ENCODE peak calls at places on chromosome 9, in eight cellular contexts. T is neural progenitor cell; K is GM12878; X is SK-N-SH; C is bronchial epithelial cell; S is endodermal cell; Z is CD8-positive, alpha-beta T cell; R is fibroblast of mammary gland. F is an unnamed sample.

GRCh38 chr9:73155389-73155788 is 3.7 kb downstream of the ANXA1 start:
- DNase-seq in K (no peak), T (no peak), C (peak), R (no peak), Z (no peak), S (no peak), X (no peak), F (peak)

GRCh38 chr9:125377584-125378250 is 116.1 kb downstream of the GAPVD1 start:
- DNase-seq in Z (no peak), C (no peak), S (no peak), K (no peak), X (no peak), T (no peak), R (no peak), F (no peak)

GRCh38 chr9:6198251-6198650 is 17.4 kb upstream of the IL33 start:
- DNase-seq in T (no peak), S (no peak), C (peak), R (no peak), K (no peak), X (no peak), Z (no peak), F (no peak)

GRCh38 chr9:91166796-91167366 is 194.8 kb downstream of the AUH start:
- DNase-seq in C (peak), X (no peak), R (no peak), K (no peak), T (no peak), Z (no peak), S (no peak), F (no peak)

GRCh38 chr9:76773051-76773450 is 8.8 kb downstream of the PCA3 start:
- DNase-seq in X (no peak), R (peak), T (no peak), Z (no peak), K (no peak), C (no peak), S (no peak), F (peak)

GRCh38 chr9:112069318-112070169 is 105.6 kb downstream of the SUSD1 start:
- DNase-seq in K (peak), T (no peak), R (peak), X (no peak), S (no peak), Z (no peak), C (no peak), F (no peak)

GRCh38 chr9:99591770-99592169 is 229.9 kb upstream of the NR4A3 start:
- DNase-seq in T (no peak), K (no peak), R (no peak), X (no peak), Z (no peak), S (no peak), C (no peak), F (no peak)

GRCh38 chr9:93119703-93119952 is 14.4 kb downstream of the NINJ1 start:
- DNase-seq in X (no peak), S (no peak), K (no peak), T (no peak), Z (no peak), C (no peak), R (no peak), F (no peak)

GRCh38 chr9:130165579-130165978 is 6.6 kb upstream of the NCS1 start:
- DNase-seq in X (no peak), R (no peak), Z (no peak), C (no peak), S (no peak), T (no peak), K (no peak), F (no peak)

GRCh38 chr9:113987526-113987925 is 90.6 kb downstream of the AMBP start:
- DNase-seq in K (no peak), R (no peak), S (no peak), T (no peak), Z (no peak), X (no peak), C (no peak), F (no peak)

GRCh38 chr9:29332789-29333188 is 1759.5 kb upstream of the C9orf72 start:
- DNase-seq in R (peak), S (no peak), X (no peak), T (no peak), C (peak), Z (no peak), K (no peak), F (peak)

GRCh38 chr9:98786750-98787510 is 9.4 kb downstream of the ANKS6 start:
- DNase-seq in S (no peak), K (no peak), C (no peak), T (no peak), R (no peak), Z (no peak), X (no peak), F (no peak)

GRCh38 chr9:73911814-73912213 is 585.3 kb upstream of the RORB start:
- DNase-seq in Z (no peak), K (no peak), S (no peak), C (no peak), X (no peak), T (no peak), R (no peak), F (no peak)

GRCh38 chr9:126420643-126421564 is 94.3 kb downstream of the MVB12B start:
- DNase-seq in K (no peak), Z (no peak), R (peak), T (no peak), S (no peak), C (peak), X (no peak), F (peak)

GRCh38 chr9:114050646-114051045 is 27.5 kb downstream of the AMBP start:
- DNase-seq in X (no peak), Z (no peak), S (no peak), C (no peak), R (no peak), T (no peak), K (no peak), F (no peak)

GRCh38 chr9:15135167-15135792 is 171.7 kb downstream of the TTC39B start:
- DNase-seq in S (peak), Z (peak), X (peak), K (no peak), R (peak), C (peak), T (peak), F (peak)

GRCh38 chr9:86507119-86507731 is 153.0 kb upstream of the TUT7 start:
- DNase-seq in X (no peak), K (no peak), R (no peak), S (no peak), T (no peak), C (no peak), Z (no peak), F (no peak)

GRCh38 chr9:2729003-2729402 is 11.7 kb downstream of the KCNV2 start:
- DNase-seq in T (no peak), K (no peak), X (no peak), Z (no peak), R (peak), S (no peak), C (peak), F (peak)

GRCh38 chr9:121601234-121601633 is 50.2 kb upstream of the DAB2IP start:
- DNase-seq in C (peak), T (no peak), R (peak), X (no peak), S (no peak), Z (no peak), K (no peak), F (peak)

GRCh38 chr9:36623280-36623679 is 50.6 kb downstream of the MELK start:
- DNase-seq in T (no peak), S (no peak), K (no peak), R (peak), X (no peak), Z (no peak), C (peak), F (peak)

GRCh38 chr9:107388890-107389289 is 100.7 kb downstream of the KLF4 start:
- DNase-seq in R (no peak), T (no peak), S (no peak), K (no peak), C (no peak), Z (no peak), X (no peak), F (peak)

GRCh38 chr9:128899566-128900322 is 17.8 kb downstream of the LRRC8A start:
- DNase-seq in C (peak), X (no peak), T (no peak), S (no peak), Z (no peak), K (no peak), R (no peak), F (peak)

GRCh38 chr9:99154356-99154755 is 49.4 kb downstream of the TGFBR1 start:
- DNase-seq in T (no peak), C (no peak), Z (no peak), S (no peak), R (no peak), X (no peak), K (no peak), F (no peak)

GRCh38 chr9:105679406-105680022 is 14.8 kb upstream of the TMEM38B start:
- DNase-seq in C (no peak), Z (no peak), K (no peak), S (no peak), X (no peak), T (no peak), R (no peak), F (no peak)

GRCh38 chr9:106878943-106879916 is 16.3 kb downstream of the ZNF462 start:
- DNase-seq in S (no peak), X (peak), T (peak), R (peak), C (peak), Z (no peak), K (no peak), F (peak)

DNA sequence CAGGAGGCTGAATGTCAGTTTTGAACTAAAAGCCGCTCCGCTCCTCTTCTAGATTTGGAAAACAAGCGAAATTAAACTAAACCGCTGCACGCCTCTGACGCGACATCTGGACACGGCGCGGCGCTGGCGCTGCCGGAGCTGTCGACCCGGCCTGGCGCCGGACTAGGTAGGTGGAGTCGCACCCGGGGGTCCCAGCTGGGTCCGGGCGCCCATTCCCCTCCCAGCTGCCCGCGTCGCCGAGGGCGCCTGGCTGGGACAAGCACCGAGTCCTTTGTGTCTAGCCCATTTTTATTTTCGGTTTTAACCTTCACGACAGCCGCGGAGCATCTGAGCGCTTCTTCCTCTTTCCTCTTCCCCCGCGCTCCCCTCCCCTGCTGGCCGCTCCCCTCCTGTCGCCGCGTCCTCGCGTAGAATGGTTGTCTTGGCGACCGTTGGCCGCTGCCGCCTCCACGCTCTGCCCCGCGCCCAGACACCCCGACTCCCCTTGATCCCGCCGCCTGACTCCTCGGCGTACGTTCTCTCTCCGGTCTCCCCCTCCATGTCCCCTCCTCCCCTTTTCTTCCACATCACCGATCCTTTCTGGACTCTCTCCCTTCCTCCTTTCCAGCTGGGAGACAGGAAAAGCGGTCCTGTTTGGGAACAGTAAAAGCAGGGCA is 533 bp downstream of the CDKN2B-AS1 start:
- DNase-seq in S (peak), Z (peak), C (peak), T (peak), X (peak), R (peak), K (peak), F (peak)
- H3K4me3 ChIP-seq in S (peak), Z (peak), C (peak), T (peak), X (peak), R (peak), K (peak), F (peak)

DNA sequence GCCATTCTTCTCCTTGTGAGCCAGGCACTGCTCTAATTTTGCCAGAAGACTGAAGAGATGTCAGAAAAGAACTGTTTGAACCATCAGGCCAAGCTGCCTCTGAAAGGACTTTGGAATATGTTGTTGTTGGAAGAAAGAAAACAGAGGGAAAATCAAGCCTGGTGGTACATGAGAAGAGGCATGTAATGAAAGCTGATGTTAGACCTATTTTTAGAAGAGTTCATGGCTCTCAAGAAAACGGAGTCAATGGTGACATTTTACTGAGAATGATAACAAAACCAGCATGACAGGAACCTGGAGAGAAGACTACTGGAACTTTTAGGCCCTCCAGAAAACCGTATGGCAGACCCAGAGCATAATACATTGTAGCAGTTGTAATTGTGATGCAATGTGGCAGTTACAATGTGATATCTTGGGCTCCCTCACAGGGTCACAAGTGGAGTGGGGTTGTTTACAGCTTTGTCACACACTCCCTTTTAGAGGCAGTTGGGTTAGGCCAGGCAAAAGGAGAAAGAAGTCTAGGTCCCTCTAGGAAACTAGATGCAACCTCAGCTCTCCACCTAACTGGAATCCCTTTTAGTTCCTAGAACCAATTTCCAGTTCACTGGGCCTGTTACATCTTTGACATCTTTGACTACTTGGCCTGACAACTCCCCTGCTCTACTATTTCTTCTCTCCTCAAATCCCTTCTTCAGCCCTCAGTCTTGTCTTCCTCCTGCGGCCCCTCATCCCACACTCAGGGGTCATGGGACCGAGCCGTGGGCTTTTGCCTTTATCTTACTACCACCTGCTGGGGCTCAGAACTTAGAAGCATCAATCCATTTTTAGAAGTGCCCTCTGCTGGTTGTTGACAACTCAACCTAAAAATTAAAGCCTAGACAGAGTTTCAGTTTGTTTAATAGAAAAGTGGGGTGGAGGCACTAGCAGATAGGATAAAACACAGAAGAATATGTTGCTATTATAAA is 61.2 kb upstream of the JAK2 start:
- DNase-seq in Z (no peak), R (peak), C (peak), S (no peak), X (peak), T (no peak), K (no peak), F (no peak)
- TF ChIP-seq CTCF in Z (peak), R (peak), C (peak), S (peak), X (peak), T (no peak), K (peak), F (peak)

GRCh38 chr9:118631956-118632355 is 737.3 kb downstream of the BRINP1 start:
- DNase-seq in T (no peak), X (no peak), C (no peak), Z (no peak), R (no peak), K (no peak), S (no peak), F (no peak)
- H3K4me3 ChIP-seq in T (no peak), X (no peak), C (no peak), Z (no peak), R (no peak), K (no peak), S (no peak), F (no peak)

GRCh38 chr9:82492274-82492673 is 503.7 kb downstream of the SPATA31D1 start:
- DNase-seq in X (no peak), R (no peak), Z (no peak), C (no peak), K (no peak), S (no peak), T (no peak), F (no peak)
- TF ChIP-seq CTCF in X (no peak), R (no peak), Z (no peak), C (peak), K (no peak), S (no peak), T (no peak), F (no peak)

F was measured in foreskin fibroblast.